ENCODE peak calls at places on chromosome 3, in nine cellular contexts. G, W, V, S, E, L, O, C and Z are unnamed samples.
A peak's percentile ranks its signal among the peaks of the same experiment; 100 is the strongest.

GRCh38 chr3:36417237-36417636 is 36.9 kb downstream of the STAC start:
- DNase-seq in L (no peak), W (no peak), S (no peak), O (no peak), E (no peak), G (no peak), C (no peak), V (no peak), Z (no peak)

GRCh38 chr3:29186131-29186599 is 94.7 kb upstream of the RBMS3 start:
- DNase-seq in C (no peak), L (no peak), V (no peak), S (no peak), O (peak; percentile 28), W (no peak), G (no peak), E (no peak), Z (no peak)

GRCh38 chr3:126197854-126198584 is 17.6 kb upstream of the ALDH1L1 start:
- DNase-seq in G (peak; percentile 76), W (peak; percentile 88), S (peak; percentile 47), C (no peak), E (peak; percentile 62), V (peak; percentile 65), O (peak; percentile 63), L (no peak), Z (peak; percentile 29)

GRCh38 chr3:160314949-160315348 is 84.1 kb downstream of the IFT80 start:
- DNase-seq in C (no peak), V (no peak), G (no peak), S (no peak), W (peak; percentile 38), L (no peak), O (no peak), E (no peak), Z (no peak)

GRCh38 chr3:160886421-160886820 is 130.4 kb downstream of the PPM1L start:
- DNase-seq in V (no peak), C (no peak), O (no peak), L (no peak), G (no peak), E (no peak), W (no peak), S (no peak), Z (peak; percentile 1)

GRCh38 chr3:126341755-126342150 is 15.5 kb downstream of the KLF15 start:
- DNase-seq in L (peak; percentile 12), E (no peak), O (no peak), S (no peak), V (no peak), C (peak; percentile 49), G (no peak), W (no peak), Z (no peak)

GRCh38 chr3:74787008-74787407 is 172.5 kb upstream of the CNTN3 start:
- DNase-seq in V (no peak), L (no peak), C (no peak), G (peak; percentile 2), E (no peak), W (peak; percentile 54), O (no peak), S (no peak), Z (no peak)

GRCh38 chr3:108062051-108062450 is 28.8 kb downstream of the CD47 start:
- DNase-seq in V (no peak), E (no peak), G (no peak), S (peak; percentile 49), O (no peak), W (no peak), C (no peak), L (no peak), Z (no peak)

GRCh38 chr3:126270145-126270811 is 86.9 kb downstream of the KLF15 start:
- DNase-seq in E (no peak), O (no peak), L (no peak), W (no peak), C (no peak), G (no peak), V (peak; percentile 95), S (no peak), Z (no peak)

GRCh38 chr3:13879102-13879945 is 547 bp downstream of the WNT7A start:
- DNase-seq in L (no peak), V (no peak), O (no peak), E (no peak), S (no peak), W (peak; percentile 56), C (no peak), G (peak; percentile 66), Z (no peak)

GRCh38 chr3:34582054-34582453 is 783.6 kb downstream of the PDCD6IP start:
- DNase-seq in O (peak; percentile 16), G (no peak), W (peak; percentile 32), L (no peak), V (no peak), E (no peak), S (no peak), C (no peak), Z (no peak)

GRCh38 chr3:11847607-11848006 is 922 bp upstream of the TAMM41 start:
- DNase-seq in C (no peak), L (no peak), S (peak; percentile 4), V (no peak), E (peak; percentile 8), O (no peak), G (no peak), W (no peak), Z (no peak)

GRCh38 chr3:183182732-183183610 is 20.4 kb upstream of the LAMP3 start:
- DNase-seq in W (no peak), V (no peak), E (no peak), C (no peak), S (no peak), O (no peak), L (no peak), G (no peak), Z (no peak)

GRCh38 chr3:55330355-55330754 is 156.8 kb downstream of the WNT5A start:
- DNase-seq in L (no peak), V (no peak), O (no peak), S (no peak), E (no peak), W (no peak), G (no peak), C (no peak), Z (no peak)

GRCh38 chr3:52890735-52891134 is 6.6 kb downstream of the STIMATE start:
- DNase-seq in W (no peak), G (no peak), V (no peak), O (no peak), E (no peak), L (no peak), S (no peak), C (no peak), Z (no peak)

DNA sequence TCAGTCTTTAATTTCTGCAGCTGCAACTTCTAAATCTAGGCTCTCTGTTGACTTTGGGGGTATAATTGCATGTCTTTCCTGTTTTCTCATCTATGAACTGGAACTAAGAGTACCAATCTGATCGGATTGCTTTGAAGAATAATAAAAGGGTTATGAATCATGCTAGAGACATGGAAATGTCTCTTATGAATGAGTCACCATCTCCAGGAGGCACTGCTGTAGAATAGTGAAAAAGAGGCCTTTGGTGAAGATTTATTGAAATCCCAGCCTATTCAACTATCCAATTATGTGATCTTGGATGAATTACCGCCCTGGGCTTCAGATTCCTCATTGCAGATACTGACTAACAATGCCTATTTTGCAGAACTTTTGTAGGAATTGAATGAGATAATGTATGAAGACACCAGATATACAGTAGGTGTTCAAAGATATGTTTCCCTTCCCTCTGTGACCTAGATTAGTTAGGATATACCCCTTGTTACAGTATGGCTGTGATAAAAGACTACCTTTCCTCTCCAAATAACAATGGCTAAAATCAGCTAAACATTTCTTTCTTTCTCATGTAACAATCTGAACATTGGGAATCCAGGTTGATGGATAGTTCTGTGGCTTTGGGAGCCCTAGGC is 11.5 kb upstream of the CMTM8 start:
- DNase-seq in C (no peak), O (no peak), L (no peak), G (no peak), V (no peak), E (no peak), W (no peak), S (no peak), Z (no peak)
- TF ChIP-seq POLR2AphosphoS5 in C (no peak), O (no peak), L (no peak), G (peak; percentile 41), V (no peak), E (no peak), W (no peak), S (no peak), Z (no peak)

GRCh38 chr3:99656606-99657005 is 18.2 kb downstream of the COL8A1 start:
- DNase-seq in W (no peak), S (no peak), C (no peak), L (no peak), G (no peak), V (no peak), E (no peak), O (no peak), Z (no peak)

GRCh38 chr3:99659032-99659431 is 20.6 kb downstream of the COL8A1 start:
- DNase-seq in W (no peak), S (no peak), E (no peak), C (no peak), G (no peak), L (no peak), V (no peak), O (no peak), Z (no peak)

GRCh38 chr3:99659965-99660364 is 21.6 kb downstream of the COL8A1 start:
- DNase-seq in E (no peak), C (no peak), V (no peak), L (no peak), S (no peak), W (no peak), G (no peak), O (no peak), Z (no peak)

GRCh38 chr3:99662838-99663570 is 24.6 kb downstream of the COL8A1 start:
- DNase-seq in S (no peak), E (no peak), V (no peak), G (no peak), W (peak; percentile 52), O (no peak), C (no peak), L (no peak), Z (no peak)

DNA sequence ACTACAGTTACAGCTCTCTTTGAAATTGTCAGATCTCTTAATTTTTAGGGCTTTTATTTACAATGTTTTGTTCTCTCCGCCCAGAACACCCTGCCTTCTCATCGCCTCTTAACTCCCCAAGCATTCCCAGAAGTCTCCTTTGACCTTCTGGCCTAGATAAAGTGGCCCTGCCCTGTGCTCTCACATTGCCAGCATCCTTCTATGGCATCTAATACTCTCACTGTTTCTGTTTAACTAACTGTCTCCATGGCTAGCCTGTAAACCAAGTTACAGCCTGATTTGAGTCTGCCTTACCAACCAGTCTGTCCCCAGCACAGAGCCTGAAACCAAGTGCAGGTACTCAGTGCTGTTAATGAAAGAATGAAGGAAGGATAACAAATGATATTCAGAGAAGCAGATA is 19.9 kb downstream of the COL8A1 start:
- DNase-seq in V (no peak), C (no peak), E (no peak), W (no peak), O (no peak), S (no peak), G (no peak), L (no peak), Z (no peak)
- TF ChIP-seq POLR2AphosphoS5 in V (no peak), C (no peak), E (no peak), W (no peak), O (no peak), S (no peak), G (no peak), L (no peak), Z (no peak)

GRCh38 chr3:113057117-113057516 is 66.3 kb downstream of the GTPBP8 start:
- DNase-seq in V (no peak), C (no peak), S (no peak), W (no peak), O (no peak), E (no peak), G (no peak), L (no peak), Z (no peak)
- TF ChIP-seq POLR2AphosphoS5 in V (no peak), C (no peak), S (no peak), W (no peak), O (no peak), E (no peak), G (no peak), L (no peak), Z (no peak)

GRCh38 chr3:44338010-44338827 is at the start of gene TCAIM:
- DNase-seq in V (peak; percentile 98), S (peak; percentile 98), W (peak; percentile 99), C (peak; percentile 100), G (peak; percentile 97), L (peak; percentile 97), O (peak; percentile 52), E (peak; percentile 94), Z (peak; percentile 93)
- TF ChIP-seq POLR2AphosphoS5 in V (peak; percentile 96), S (peak; percentile 90), W (peak; percentile 93), C (peak; percentile 98), G (peak; percentile 93), L (peak; percentile 87), O (peak; percentile 85), E (peak; percentile 85), Z (peak; percentile 92)